ENCODE peak calls at places on chromosomes 4 and X, in five cellular contexts. Z is K562, F is GM12891, E is GM12878, D is HepG2. Y is an unnamed sample.

GRCh38 chrX:10986616-10987015 is 124.5 kb upstream of the HCCS start:
- DNase-seq in Z (no peak), E (no peak), F (no peak), D (no peak), Y (no peak)

GRCh38 chr4:141913928-141914327 is 277.5 kb downstream of the IL15 start:
- DNase-seq in D (no peak), E (no peak), F (no peak), Z (peak), Y (no peak)

GRCh38 chrX:3044671-3045070 is 3.4 kb downstream of the ARSF start:
- DNase-seq in Z (no peak), F (no peak), E (no peak), D (no peak), Y (no peak)

GRCh38 chr4:124939908-124940307 is 227.4 kb upstream of the ANKRD50 start:
- DNase-seq in F (no peak), D (no peak), E (no peak), Z (no peak), Y (no peak)

GRCh38 chr4:77433102-77433733 is 172.4 kb upstream of the CXCL13 start:
- DNase-seq in F (peak), D (peak), E (peak), Z (peak), Y (peak)

GRCh38 chr4:6230827-6231662 is 30.7 kb upstream of the JAKMIP1 start:
- DNase-seq in E (no peak), F (no peak), Z (no peak), D (no peak), Y (no peak)

GRCh38 chr4:95021099-95021498 is 263.3 kb downstream of the BMPR1B start:
- DNase-seq in D (no peak), F (no peak), E (no peak), Z (no peak), Y (no peak)

GRCh38 chr4:108210989-108211725 is 42.4 kb upstream of the LEF1 start:
- DNase-seq in E (no peak), Z (no peak), D (no peak), F (no peak), Y (no peak)

GRCh38 chr4:100165809-100166208 is 24.5 kb downstream of the DDIT4L start:
- DNase-seq in E (no peak), F (no peak), Z (no peak), D (no peak), Y (no peak)

GRCh38 chr4:184437565-184437964 is 36.8 kb downstream of the IRF2 start:
- DNase-seq in E (no peak), Z (no peak), D (no peak), F (no peak), Y (no peak)

GRCh38 chr4:38534344-38534743 is 129.7 kb upstream of the KLF3 start:
- DNase-seq in Z (no peak), E (no peak), D (no peak), F (no peak), Y (no peak)
- TF ChIP-seq TAF1 in Z (no peak), E (no peak), D (no peak), F (no peak), Y (no peak)

GRCh38 chrX:136128743-136129142 is 18.6 kb upstream of the FHL1 start:
- DNase-seq in D (no peak), Z (no peak), F (no peak), E (no peak), Y (no peak)
- TF ChIP-seq TAF1 in D (no peak), Z (no peak), F (no peak), E (no peak), Y (no peak)

GRCh38 chr4:109441858-109442480 is 8.4 kb downstream of the SEC24B start:
- DNase-seq in F (no peak), E (no peak), Z (no peak), D (no peak), Y (no peak)
- TF ChIP-seq TAF1 in F (no peak), E (no peak), Z (no peak), D (no peak), Y (no peak)

GRCh38 chr4:146407669-146408084 is 114.1 kb downstream of the SLC10A7 start:
- DNase-seq in E (no peak), D (no peak), F (no peak), Z (peak), Y (no peak)
- TF ChIP-seq TAF1 in E (no peak), D (no peak), F (no peak), Z (no peak), Y (no peak)